ENCODE peak calls at places on chromosomes 5 and 9, in five cellular contexts. E is naive thymus-derived CD4-positive, alpha-beta T cell; S is aorta; B is mammary epithelial cell; Z is A549. A is an unnamed sample.
A peak's percentile ranks its signal among the peaks of the same experiment; 100 is the strongest.

GRCh38 chr5:180380856-180381255 is 27.7 kb upstream of the GFPT2 start:
- DNase-seq in B (no peak), Z (no peak), S (no peak), E (no peak), A (no peak)

GRCh38 chr9:127778280-127779135 is at the start of gene SH2D3C:
- DNase-seq in E (peak; percentile 46), Z (no peak), S (no peak), B (no peak), A (peak; percentile 33)

GRCh38 chr5:73606206-73606753 is 19.7 kb upstream of the ARHGEF28 start:
- DNase-seq in Z (no peak), S (no peak), E (no peak), B (no peak), A (no peak)

GRCh38 chr9:133112361-133113026 is 8.5 kb downstream of the RALGDS start:
- DNase-seq in S (peak; percentile 83), Z (no peak), E (no peak), B (no peak), A (peak; percentile 40)

GRCh38 chr9:69502671-69503301 is 169.4 kb downstream of the APBA1 start:
- DNase-seq in S (no peak), E (no peak), B (peak; percentile 4), Z (no peak), A (no peak)

GRCh38 chr9:38087934-38088925 is 19.2 kb upstream of the SHB start:
- DNase-seq in E (peak; percentile 60), Z (peak; percentile 78), B (peak; percentile 32), S (peak; percentile 93), A (peak; percentile 53)

GRCh38 chr9:78714591-78714990 is 417.7 kb downstream of the PSAT1 start:
- DNase-seq in S (no peak), B (no peak), Z (no peak), E (no peak), A (no peak)

GRCh38 chr5:57745676-57746075 is 263.1 kb upstream of the ACTBL2 start:
- DNase-seq in B (no peak), Z (no peak), S (no peak), E (no peak), A (no peak)

GRCh38 chr9:85717220-85717619 is 24.5 kb downstream of the AGTPBP1 start:
- DNase-seq in B (no peak), S (no peak), Z (no peak), E (no peak), A (no peak)

GRCh38 chr9:87249029-87249428 is 248.6 kb upstream of the DAPK1 start:
- DNase-seq in Z (no peak), B (peak; percentile 91), E (no peak), S (no peak), A (no peak)

GRCh38 chr5:159655757-159656409 is 260.4 kb upstream of the ADRA1B start:
- DNase-seq in B (no peak), E (no peak), Z (no peak), S (no peak), A (no peak)

GRCh38 chr9:132143359-132143758 is 18.5 kb upstream of the NTNG2 start:
- DNase-seq in B (no peak), E (no peak), S (no peak), Z (no peak), A (no peak)

GRCh38 chr5:154249786-154250185 is 59.3 kb downstream of the GALNT10 start:
- DNase-seq in B (no peak), Z (no peak), E (no peak), S (no peak), A (no peak)

GRCh38 chr9:121743441-121744001 is 92.1 kb downstream of the DAB2IP start:
- DNase-seq in Z (peak; percentile 96), S (peak; percentile 94), E (no peak), B (peak; percentile 77), A (no peak)

GRCh38 chr9:113532809-113533190 is 69.3 kb downstream of the RGS3 start:
- DNase-seq in E (no peak), Z (no peak), B (no peak), S (no peak), A (no peak)

GRCh38 chr9:137277329-137278041 is at the start of gene TOR4A:
- DNase-seq in S (peak; percentile 94), B (no peak), Z (peak; percentile 89), E (no peak), A (no peak)

GRCh38 chr9:83199240-83199639 is 136.3 kb upstream of the RASEF start:
- DNase-seq in S (no peak), B (peak; percentile 46), Z (peak; percentile 55), E (no peak), A (no peak)

GRCh38 chr9:121670447-121670846 is 19.0 kb downstream of the DAB2IP start:
- DNase-seq in Z (no peak), B (no peak), S (no peak), E (no peak), A (no peak)

GRCh38 chr5:134227259-134227658 is 1.4 kb upstream of the PPP2CA start:
- DNase-seq in S (no peak), Z (no peak), B (peak; percentile 36), E (peak; percentile 12), A (no peak)

GRCh38 chr9:23851024-23851629 is 25.1 kb upstream of the ELAVL2 start:
- DNase-seq in S (no peak), E (no peak), B (peak; percentile 63), Z (peak; percentile 12), A (no peak)

GRCh38 chr9:6645153-6646027 is at the start of gene GLDC:
- DNase-seq in Z (peak; percentile 97), E (peak; percentile 34), B (peak; percentile 31), S (peak; percentile 80), A (peak; percentile 4)

GRCh38 chr9:13274901-13275641 is 4.4 kb downstream of the MPDZ start:
- DNase-seq in S (no peak), E (no peak), Z (no peak), B (no peak), A (no peak)

GRCh38 chr9:136242908-136243525 is 2.6 kb downstream of the QSOX2 start:
- DNase-seq in S (no peak), Z (no peak), E (no peak), B (no peak), A (no peak)

GRCh38 chr5:170301149-170301548 is 3.6 kb upstream of the LCP2 start:
- DNase-seq in S (no peak), B (no peak), Z (no peak), E (no peak), A (no peak)

GRCh38 chr5:109645591-109646236 is 44.0 kb upstream of the MAN2A1 start:
- DNase-seq in E (no peak), B (no peak), S (no peak), Z (no peak), A (no peak)

GRCh38 chr9:77707696-77708095 is 59.6 kb upstream of the GNA14 start:
- DNase-seq in E (no peak), Z (peak; percentile 47), S (peak; percentile 85), B (peak; percentile 92), A (no peak)

GRCh38 chr9:112093875-112094227 is 81.2 kb downstream of the SUSD1 start:
- DNase-seq in Z (no peak), B (no peak), E (no peak), S (no peak), A (no peak)

GRCh38 chr5:40594811-40595210 is 84.9 kb upstream of the PTGER4 start:
- DNase-seq in E (no peak), Z (no peak), B (no peak), S (no peak), A (no peak)

GRCh38 chr5:157331807-157332206 is 65.9 kb downstream of the CYFIP2 start:
- DNase-seq in Z (no peak), B (no peak), E (no peak), S (no peak), A (no peak)

GRCh38 chr5:124707516-124707915 is 38.9 kb downstream of the ZNF608 start:
- DNase-seq in E (no peak), S (no peak), Z (no peak), B (no peak), A (no peak)

DNA sequence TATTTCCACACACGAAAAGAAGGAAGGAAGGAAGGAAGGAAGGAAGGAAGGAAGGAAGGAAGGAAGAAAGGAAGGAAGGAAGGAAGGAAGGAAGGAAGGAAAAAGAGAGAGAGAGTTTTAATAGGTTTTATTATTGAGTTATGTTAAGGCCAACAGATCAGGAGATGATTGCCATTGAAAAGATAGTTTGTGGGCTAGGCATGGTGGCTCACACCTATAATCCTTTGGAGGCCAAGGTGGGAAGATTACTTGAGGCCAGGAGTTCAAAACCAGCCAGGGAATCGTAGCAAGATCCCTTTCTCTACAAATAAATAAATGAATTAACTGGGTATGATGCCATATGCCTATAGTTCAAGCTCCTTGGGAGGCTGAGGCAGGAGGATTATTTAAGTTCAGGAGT is 877.2 kb downstream of the TLE4 start:
- DNase-seq in Z (no peak), E (no peak), B (no peak), S (no peak), A (no peak)
- H3K9me3 ChIP-seq in Z (no peaks in the 10 kb centered on the region), E (no peaks in the 10 kb centered on the region), B (no peaks in the 10 kb centered on the region), S (peaks cover 2% of the 10 kb centered on the region), A (no peaks in the 10 kb centered on the region)

GRCh38 chr9:130053504-130054427 is at the start of gene GPR107:
- DNase-seq in Z (peak; percentile 92), B (peak; percentile 68), S (peak; percentile 95), E (peak; percentile 76), A (peak; percentile 71)
- H3K9me3 ChIP-seq in Z (no peaks in the 10 kb centered on the region), B (no peaks in the 10 kb centered on the region), S (no peaks in the 10 kb centered on the region), E (no peaks in the 10 kb centered on the region), A (no peaks in the 10 kb centered on the region)

GRCh38 chr9:96762562-96762961 is 15.3 kb downstream of the ZNF510 start:
- DNase-seq in Z (no peak), S (no peak), E (no peak), B (no peak), A (no peak)

DNA sequence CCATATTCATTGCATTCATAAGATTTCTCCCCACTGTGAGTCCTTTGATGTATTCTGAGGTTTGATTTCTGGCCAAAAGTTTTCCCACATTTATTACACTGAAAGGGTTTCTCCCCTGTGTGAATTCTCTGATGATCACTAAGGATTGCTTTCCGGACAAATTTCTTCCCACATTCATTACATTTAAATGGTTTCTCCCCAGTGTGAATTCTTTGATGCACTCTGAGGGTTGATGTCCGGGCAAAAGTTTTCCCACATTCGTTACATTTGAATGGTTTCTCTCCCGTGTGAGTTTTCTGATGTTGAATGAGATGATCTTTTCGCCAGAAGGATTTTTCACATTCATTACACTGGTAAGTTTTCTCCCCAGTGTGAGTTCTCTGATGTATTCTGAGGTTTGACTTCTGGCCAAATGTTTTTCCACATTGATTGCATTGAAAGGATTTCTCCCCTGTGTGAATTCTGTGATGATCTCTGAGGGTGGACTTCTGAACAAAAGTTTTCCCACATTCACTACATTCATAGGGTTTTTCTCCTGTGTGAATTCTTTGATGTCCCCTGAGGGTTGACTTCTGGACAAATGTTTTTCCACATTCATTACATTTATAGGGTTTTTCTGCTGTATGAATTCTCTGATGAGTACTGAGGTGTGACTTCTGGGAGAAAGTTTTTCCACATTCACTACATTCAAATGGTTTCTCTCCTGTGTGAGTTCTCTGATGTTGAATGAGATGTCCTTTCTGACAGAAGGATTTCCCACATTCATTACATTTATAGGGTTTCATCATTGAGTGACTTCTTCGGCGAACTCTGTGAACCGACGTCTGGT is 18.8 kb downstream of the ZNF510 start:
- DNase-seq in Z (no peak), B (no peak), E (no peak), S (no peak), A (peak; percentile 5)
- H3K9me3 ChIP-seq in Z (peaks cover 100% of the 10 kb centered on the region), B (peaks cover 77% of the 10 kb centered on the region), E (peaks cover 60% of the 10 kb centered on the region), S (peaks cover 23% of the 10 kb centered on the region), A (peaks cover 98% of the 10 kb centered on the region)

DNA sequence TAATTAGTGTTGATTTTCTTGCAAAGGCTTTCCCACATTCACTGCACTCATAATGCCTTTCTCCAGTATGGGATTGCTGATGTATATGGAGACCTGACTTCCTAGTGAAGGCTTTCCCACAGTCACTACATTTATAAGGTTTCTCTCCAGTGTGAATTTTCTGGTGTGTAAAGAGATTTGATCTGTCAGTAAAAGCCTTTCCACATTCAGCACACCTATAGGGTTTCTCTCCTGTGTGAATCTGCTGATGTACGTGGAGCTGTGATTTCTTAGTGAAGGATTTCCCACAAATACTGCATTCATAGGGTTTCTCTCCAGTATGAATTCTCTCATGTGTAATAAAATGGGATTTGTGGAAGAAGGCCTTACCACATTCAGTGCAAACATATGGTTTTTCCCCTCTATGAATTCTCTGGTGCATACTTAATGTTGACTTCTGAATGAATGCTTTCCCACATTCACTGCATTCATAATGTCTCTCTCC is 31.1 kb downstream of the ZNF484 start:
- DNase-seq in S (no peak), B (no peak), E (no peak), Z (no peak), A (no peak)
- H3K9me3 ChIP-seq in S (peaks cover 11% of the 10 kb centered on the region), B (peaks cover 46% of the 10 kb centered on the region), E (peaks cover 27% of the 10 kb centered on the region), Z (peaks cover 93% of the 10 kb centered on the region), A (peaks cover 82% of the 10 kb centered on the region)